ENCODE peak calls at places on chromosomes 1 and 21, in ten cellular contexts. One of them, this sample, is unnamed.

GRCh38 chr1:192382758-192383157 is 66.0 kb downstream of the RGS21 start:
- DNase-seq in breast epithelium: no peak
- DNase-seq in mammary epithelial cell: no peak
- DNase-seq in SJCRH30: no peak
- DNase-seq in colonic mucosa: no peak
- DNase-seq in Panc1: no peak
- DNase-seq in left lung: no peak
- DNase-seq in esophagus squamous epithelium: no peak
- DNase-seq in aorta: no peak
- DNase-seq in iPS DF 6.9: no peak
- DNase-seq in this sample: no peak

GRCh38 chr1:24898152-24898908 is 31.7 kb downstream of the RUNX3 start:
- DNase-seq in aorta: peak; percentile 79
- DNase-seq in Panc1: peak; percentile 25
- DNase-seq in left lung: peak; percentile 87
- DNase-seq in esophagus squamous epithelium: no peak
- DNase-seq in mammary epithelial cell: peak; percentile 32
- DNase-seq in breast epithelium: no peak
- DNase-seq in SJCRH30: peak; percentile 51
- DNase-seq in iPS DF 6.9: peak; percentile 43
- DNase-seq in colonic mucosa: peak; percentile 66
- DNase-seq in this sample: peak; percentile 27

GRCh38 chr1:240611619-240612490 is at the start of gene GREM2:
- DNase-seq in mammary epithelial cell: peak; percentile 2
- DNase-seq in breast epithelium: peak; percentile 54
- DNase-seq in esophagus squamous epithelium: no peak
- DNase-seq in colonic mucosa: peak; percentile 70
- DNase-seq in aorta: peak; percentile 80
- DNase-seq in iPS DF 6.9: no peak
- DNase-seq in left lung: no peak
- DNase-seq in Panc1: no peak
- DNase-seq in SJCRH30: peak; percentile 55
- DNase-seq in this sample: peak; percentile 84

GRCh38 chr1:33055210-33055991 is 18.7 kb upstream of the AK2 start:
- DNase-seq in aorta: peak; percentile 82
- DNase-seq in colonic mucosa: peak; percentile 78
- DNase-seq in left lung: no peak
- DNase-seq in SJCRH30: peak; percentile 96
- DNase-seq in esophagus squamous epithelium: no peak
- DNase-seq in breast epithelium: peak; percentile 64
- DNase-seq in mammary epithelial cell: peak; percentile 64
- DNase-seq in iPS DF 6.9: peak; percentile 57
- DNase-seq in Panc1: peak; percentile 85
- DNase-seq in this sample: peak; percentile 92

GRCh38 chr1:226444901-226445300 is 37.0 kb upstream of the PARP1 start:
- DNase-seq in iPS DF 6.9: no peak
- DNase-seq in SJCRH30: no peak
- DNase-seq in left lung: no peak
- DNase-seq in breast epithelium: no peak
- DNase-seq in Panc1: no peak
- DNase-seq in mammary epithelial cell: no peak
- DNase-seq in esophagus squamous epithelium: peak; percentile 4
- DNase-seq in colonic mucosa: peak; percentile 24
- DNase-seq in aorta: no peak
- DNase-seq in this sample: no peak

GRCh38 chr21:38487906-38488639 is 10.2 kb downstream of the ERG start:
- DNase-seq in colonic mucosa: peak; percentile 51
- DNase-seq in breast epithelium: no peak
- DNase-seq in SJCRH30: no peak
- DNase-seq in left lung: no peak
- DNase-seq in iPS DF 6.9: no peak
- DNase-seq in Panc1: no peak
- DNase-seq in mammary epithelial cell: no peak
- DNase-seq in esophagus squamous epithelium: no peak
- DNase-seq in aorta: no peak
- DNase-seq in this sample: no peak

GRCh38 chr21:25485914-25486313 is 121.4 kb downstream of the MRPL39 start:
- DNase-seq in colonic mucosa: no peak
- DNase-seq in breast epithelium: no peak
- DNase-seq in mammary epithelial cell: no peak
- DNase-seq in aorta: no peak
- DNase-seq in iPS DF 6.9: no peak
- DNase-seq in SJCRH30: no peak
- DNase-seq in esophagus squamous epithelium: no peak
- DNase-seq in left lung: no peak
- DNase-seq in Panc1: no peak
- DNase-seq in this sample: no peak

GRCh38 chr1:218369688-218370511 is 24.8 kb downstream of the TGFB2 start:
- DNase-seq in mammary epithelial cell: peak; percentile 74
- DNase-seq in esophagus squamous epithelium: no peak
- DNase-seq in Panc1: no peak
- DNase-seq in aorta: no peak
- DNase-seq in iPS DF 6.9: no peak
- DNase-seq in colonic mucosa: no peak
- DNase-seq in left lung: no peak
- DNase-seq in SJCRH30: no peak
- DNase-seq in breast epithelium: no peak
- DNase-seq in this sample: peak; percentile 63

DNA sequence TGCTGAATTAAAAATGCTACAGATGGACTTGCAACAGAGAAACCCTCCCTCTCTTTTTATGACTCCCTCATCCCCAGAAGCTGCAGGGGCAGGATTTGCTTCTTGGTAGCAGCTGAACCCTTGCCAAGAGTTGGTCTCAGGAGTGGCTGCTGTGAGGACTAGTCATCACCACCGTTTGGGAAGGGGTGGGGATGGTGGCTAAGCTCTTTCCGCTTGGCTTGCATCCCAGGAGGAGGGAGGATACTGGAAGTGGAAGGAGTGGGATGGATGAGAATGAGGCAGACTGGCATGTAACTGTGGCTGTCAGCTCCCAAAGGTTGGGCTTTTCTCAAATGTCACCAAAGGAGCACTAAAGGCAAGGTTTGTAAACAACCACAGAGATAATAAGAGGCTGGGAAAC is 50.8 kb upstream of the COL24A1 start:
- DNase-seq in breast epithelium: no peak
- DNase-seq in colonic mucosa: no peak
- DNase-seq in esophagus squamous epithelium: no peak
- DNase-seq in iPS DF 6.9: no peak
- DNase-seq in Panc1: no peak
- DNase-seq in aorta: no peak
- DNase-seq in left lung: no peak
- DNase-seq in SJCRH30: peak; percentile 80
- DNase-seq in mammary epithelial cell: peak; percentile 42
- DNase-seq in this sample: peak; percentile 81
- H3K27ac ChIP-seq in breast epithelium: no peak overlapping the region
- H3K27ac ChIP-seq in colonic mucosa: no peak overlapping the region
- H3K27ac ChIP-seq in esophagus squamous epithelium: no peak overlapping the region
- H3K27ac ChIP-seq in iPS DF 6.9: no peak overlapping the region
- H3K27ac ChIP-seq in Panc1: no peak overlapping the region
- H3K27ac ChIP-seq in aorta: no peak overlapping the region
- H3K27ac ChIP-seq in left lung: no peak overlapping the region
- H3K27ac ChIP-seq in SJCRH30: no peak overlapping the region
- H3K27ac ChIP-seq in mammary epithelial cell: no peak overlapping the region
- H3K27ac ChIP-seq in this sample: no peak overlapping the region

GRCh38 chr1:233326319-233326994 is 1.1 kb upstream of the MAP3K21 start:
- DNase-seq in left lung: no peak
- DNase-seq in SJCRH30: no peak
- DNase-seq in breast epithelium: no peak
- DNase-seq in colonic mucosa: no peak
- DNase-seq in Panc1: no peak
- DNase-seq in aorta: no peak
- DNase-seq in mammary epithelial cell: no peak
- DNase-seq in esophagus squamous epithelium: no peak
- DNase-seq in iPS DF 6.9: no peak
- DNase-seq in this sample: no peak

GRCh38 chr1:233328661-233329498 is 1.4 kb downstream of the MAP3K21 start:
- DNase-seq in colonic mucosa: peak; percentile 52
- DNase-seq in left lung: no peak
- DNase-seq in Panc1: no peak
- DNase-seq in breast epithelium: no peak
- DNase-seq in esophagus squamous epithelium: no peak
- DNase-seq in SJCRH30: no peak
- DNase-seq in mammary epithelial cell: peak; percentile 14
- DNase-seq in iPS DF 6.9: no peak
- DNase-seq in aorta: no peak
- DNase-seq in this sample: no peak

GRCh38 chr1:233326995-233327937 is at the start of gene MAP3K21:
- DNase-seq in Panc1: no peak
- DNase-seq in colonic mucosa: peak; percentile 97
- DNase-seq in iPS DF 6.9: peak; percentile 86
- DNase-seq in aorta: peak; percentile 93
- DNase-seq in left lung: peak; percentile 97
- DNase-seq in esophagus squamous epithelium: peak; percentile 66
- DNase-seq in SJCRH30: no peak
- DNase-seq in breast epithelium: peak; percentile 91
- DNase-seq in mammary epithelial cell: peak; percentile 96
- DNase-seq in this sample: no peak

GRCh38 chr1:233331676-233332519 is 4.4 kb downstream of the MAP3K21 start:
- DNase-seq in breast epithelium: no peak
- DNase-seq in SJCRH30: no peak
- DNase-seq in aorta: no peak
- DNase-seq in esophagus squamous epithelium: no peak
- DNase-seq in iPS DF 6.9: no peak
- DNase-seq in colonic mucosa: no peak
- DNase-seq in mammary epithelial cell: no peak
- DNase-seq in left lung: no peak
- DNase-seq in Panc1: no peak
- DNase-seq in this sample: no peak

GRCh38 chr1:233327938-233328660 is 575 bp downstream of the MAP3K21 start:
- DNase-seq in left lung: peak; percentile 89
- DNase-seq in iPS DF 6.9: no peak
- DNase-seq in colonic mucosa: peak; percentile 27
- DNase-seq in breast epithelium: no peak
- DNase-seq in mammary epithelial cell: peak; percentile 57
- DNase-seq in SJCRH30: no peak
- DNase-seq in aorta: peak; percentile 71
- DNase-seq in esophagus squamous epithelium: no peak
- DNase-seq in Panc1: no peak
- DNase-seq in this sample: no peak
- H3K27me3 ChIP-seq in left lung: peaks cover 30% of the 10 kb centered on the region
- H3K27me3 ChIP-seq in iPS DF 6.9: no peaks in the 10 kb centered on the region
- H3K27me3 ChIP-seq in colonic mucosa: no peaks in the 10 kb centered on the region
- H3K27me3 ChIP-seq in breast epithelium: no peaks in the 10 kb centered on the region
- H3K27me3 ChIP-seq in mammary epithelial cell: no peaks in the 10 kb centered on the region
- H3K27me3 ChIP-seq in SJCRH30: peaks cover 2% of the 10 kb centered on the region
- H3K27me3 ChIP-seq in aorta: no peaks in the 10 kb centered on the region
- H3K27me3 ChIP-seq in esophagus squamous epithelium: peaks cover 27% of the 10 kb centered on the region
- H3K27me3 ChIP-seq in Panc1: peaks cover 7% of the 10 kb centered on the region
- H3K27me3 ChIP-seq in this sample: peaks cover 5% of the 10 kb centered on the region

GRCh38 chr1:93904228-93904627 is 5.0 kb downstream of the GCLM start:
- DNase-seq in left lung: no peak
- DNase-seq in breast epithelium: no peak
- DNase-seq in SJCRH30: no peak
- DNase-seq in esophagus squamous epithelium: no peak
- DNase-seq in colonic mucosa: no peak
- DNase-seq in aorta: no peak
- DNase-seq in iPS DF 6.9: no peak
- DNase-seq in Panc1: no peak
- DNase-seq in mammary epithelial cell: peak; percentile 2
- DNase-seq in this sample: no peak

GRCh38 chr1:93907718-93908117 is 1.5 kb downstream of the GCLM start:
- DNase-seq in iPS DF 6.9: no peak
- DNase-seq in mammary epithelial cell: peak; percentile 36
- DNase-seq in aorta: no peak
- DNase-seq in breast epithelium: no peak
- DNase-seq in colonic mucosa: no peak
- DNase-seq in SJCRH30: peak; percentile 60
- DNase-seq in esophagus squamous epithelium: no peak
- DNase-seq in left lung: no peak
- DNase-seq in Panc1: no peak
- DNase-seq in this sample: peak; percentile 21

GRCh38 chr1:93905734-93906133 is 3.5 kb downstream of the GCLM start:
- DNase-seq in esophagus squamous epithelium: no peak
- DNase-seq in left lung: no peak
- DNase-seq in mammary epithelial cell: peak; percentile 68
- DNase-seq in aorta: no peak
- DNase-seq in breast epithelium: no peak
- DNase-seq in colonic mucosa: no peak
- DNase-seq in SJCRH30: no peak
- DNase-seq in iPS DF 6.9: no peak
- DNase-seq in Panc1: no peak
- DNase-seq in this sample: peak; percentile 5

GRCh38 chr1:93906480-93906879 is 2.8 kb downstream of the GCLM start:
- DNase-seq in mammary epithelial cell: no peak
- DNase-seq in aorta: no peak
- DNase-seq in SJCRH30: no peak
- DNase-seq in left lung: no peak
- DNase-seq in Panc1: no peak
- DNase-seq in breast epithelium: no peak
- DNase-seq in colonic mucosa: no peak
- DNase-seq in iPS DF 6.9: no peak
- DNase-seq in esophagus squamous epithelium: no peak
- DNase-seq in this sample: no peak

DNA sequence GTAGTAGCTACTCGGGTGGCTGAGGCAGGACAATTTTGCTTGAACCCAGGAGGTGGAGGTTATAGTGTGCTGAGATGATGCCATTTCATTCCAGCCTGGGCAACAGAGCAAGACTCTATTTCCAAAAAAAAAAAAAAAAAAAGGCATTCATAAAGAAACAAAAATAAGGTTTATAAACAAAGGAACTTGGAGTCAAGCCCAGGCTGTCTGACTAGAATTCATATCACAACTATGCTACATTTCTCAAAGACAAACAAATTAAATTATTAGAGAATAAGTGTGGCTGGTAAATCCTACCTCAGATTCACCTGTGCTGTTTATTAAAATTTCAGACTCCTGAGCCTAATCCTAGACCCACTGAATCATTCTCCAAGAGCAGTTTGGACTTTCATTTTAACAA is 4.2 kb downstream of the GCLM start:
- DNase-seq in mammary epithelial cell: no peak
- DNase-seq in Panc1: no peak
- DNase-seq in esophagus squamous epithelium: no peak
- DNase-seq in colonic mucosa: no peak
- DNase-seq in left lung: no peak
- DNase-seq in SJCRH30: no peak
- DNase-seq in iPS DF 6.9: no peak
- DNase-seq in breast epithelium: no peak
- DNase-seq in aorta: no peak
- DNase-seq in this sample: peak; percentile 7
- H3K27ac ChIP-seq in mammary epithelial cell: peak overlapping the region; percentile 88
- H3K27ac ChIP-seq in Panc1: no peak overlapping the region
- H3K27ac ChIP-seq in esophagus squamous epithelium: peak overlapping the region; percentile 23
- H3K27ac ChIP-seq in colonic mucosa: no peak overlapping the region
- H3K27ac ChIP-seq in left lung: peak overlapping the region; percentile 71
- H3K27ac ChIP-seq in SJCRH30: no peak overlapping the region
- H3K27ac ChIP-seq in iPS DF 6.9: no peak overlapping the region
- H3K27ac ChIP-seq in breast epithelium: no peak overlapping the region
- H3K27ac ChIP-seq in aorta: no peak overlapping the region
- H3K27ac ChIP-seq in this sample: no peak overlapping the region

GRCh38 chr1:44412591-44412990 is 7.5 kb downstream of the RNF220 start:
- DNase-seq in breast epithelium: no peak
- DNase-seq in esophagus squamous epithelium: no peak
- DNase-seq in colonic mucosa: no peak
- DNase-seq in left lung: no peak
- DNase-seq in mammary epithelial cell: no peak
- DNase-seq in SJCRH30: no peak
- DNase-seq in Panc1: no peak
- DNase-seq in aorta: no peak
- DNase-seq in iPS DF 6.9: no peak
- DNase-seq in this sample: no peak

GRCh38 chr1:44411861-44412260 is 6.8 kb downstream of the RNF220 start:
- DNase-seq in mammary epithelial cell: no peak
- DNase-seq in iPS DF 6.9: no peak
- DNase-seq in SJCRH30: no peak
- DNase-seq in breast epithelium: no peak
- DNase-seq in left lung: no peak
- DNase-seq in Panc1: no peak
- DNase-seq in esophagus squamous epithelium: no peak
- DNase-seq in colonic mucosa: no peak
- DNase-seq in aorta: no peak
- DNase-seq in this sample: no peak

GRCh38 chr1:44416408-44416807 is 11.4 kb downstream of the RNF220 start:
- DNase-seq in colonic mucosa: no peak
- DNase-seq in left lung: no peak
- DNase-seq in Panc1: no peak
- DNase-seq in breast epithelium: no peak
- DNase-seq in aorta: no peak
- DNase-seq in mammary epithelial cell: no peak
- DNase-seq in esophagus squamous epithelium: no peak
- DNase-seq in iPS DF 6.9: no peak
- DNase-seq in SJCRH30: no peak
- DNase-seq in this sample: no peak

GRCh38 chr1:44417351-44418021 is 12.4 kb downstream of the RNF220 start:
- DNase-seq in Panc1: no peak
- DNase-seq in esophagus squamous epithelium: no peak
- DNase-seq in colonic mucosa: no peak
- DNase-seq in breast epithelium: no peak
- DNase-seq in mammary epithelial cell: no peak
- DNase-seq in aorta: peak; percentile 85
- DNase-seq in SJCRH30: peak; percentile 13
- DNase-seq in iPS DF 6.9: no peak
- DNase-seq in left lung: peak; percentile 91
- DNase-seq in this sample: peak; percentile 21

DNA sequence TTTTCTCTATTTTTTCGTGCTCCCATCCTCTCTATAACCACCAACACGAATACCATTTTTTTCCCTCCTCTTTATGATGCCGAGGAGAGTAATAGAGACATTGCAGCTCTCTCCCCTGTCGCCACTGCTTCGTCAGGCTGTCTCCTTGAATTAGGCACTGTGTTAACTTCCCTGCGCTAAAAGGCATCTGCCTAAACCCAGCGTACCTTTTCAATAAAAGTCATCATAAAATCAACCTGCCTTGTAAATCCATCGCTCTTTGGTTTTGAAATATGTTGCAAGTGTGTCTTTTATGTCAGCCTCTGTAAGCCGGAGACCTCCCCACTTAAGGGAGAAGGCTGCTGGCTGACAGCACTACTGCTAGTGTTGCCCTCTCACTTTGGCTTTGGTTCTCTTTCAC is 8.7 kb downstream of the RNF220 start:
- DNase-seq in colonic mucosa: no peak
- DNase-seq in breast epithelium: no peak
- DNase-seq in mammary epithelial cell: no peak
- DNase-seq in Panc1: no peak
- DNase-seq in SJCRH30: no peak
- DNase-seq in esophagus squamous epithelium: no peak
- DNase-seq in left lung: no peak
- DNase-seq in iPS DF 6.9: no peak
- DNase-seq in aorta: no peak
- DNase-seq in this sample: no peak
- H3K27me3 ChIP-seq in colonic mucosa: peaks cover 92% of the 10 kb centered on the region
- H3K27me3 ChIP-seq in breast epithelium: peaks cover 4% of the 10 kb centered on the region
- H3K27me3 ChIP-seq in mammary epithelial cell: peaks cover 60% of the 10 kb centered on the region
- H3K27me3 ChIP-seq in Panc1: no peaks in the 10 kb centered on the region
- H3K27me3 ChIP-seq in SJCRH30: peaks cover 21% of the 10 kb centered on the region
- H3K27me3 ChIP-seq in esophagus squamous epithelium: peaks cover 100% of the 10 kb centered on the region
- H3K27me3 ChIP-seq in left lung: peaks cover 100% of the 10 kb centered on the region
- H3K27me3 ChIP-seq in iPS DF 6.9: peaks cover 7% of the 10 kb centered on the region
- H3K27me3 ChIP-seq in aorta: no peaks in the 10 kb centered on the region
- H3K27me3 ChIP-seq in this sample: peaks cover 93% of the 10 kb centered on the region

This sample was measured in brain microvascular endothelial cell.